ENCODE peak calls at places on chromosomes 16 and 17, in seven cellular contexts. L, T, F, E, V, A and W are unnamed samples.

GRCh38 chr16:69029121-69029520 is 76.3 kb upstream of the HAS3 start:
- DNase-seq in A (no peak), F (no peak), T (no peak), E (no peak), V (no peak), L (no peak), W (no peak)

GRCh38 chr17:45824901-45825492 is 19.7 kb upstream of the SPPL2C start:
- DNase-seq in F (no peak), V (no peak), E (no peak), L (no peak), A (no peak), T (no peak), W (no peak)

GRCh38 chr17:38590988-38591758 is 14.6 kb downstream of the SRCIN1 start:
- DNase-seq in A (no peak), E (no peak), L (no peak), F (peak; percentile 42), T (no peak), V (no peak), W (no peak)

GRCh38 chr17:17326275-17326875 is 23.2 kb downstream of the NT5M start:
- DNase-seq in F (no peak), V (no peak), E (no peak), A (no peak), T (no peak), L (no peak), W (peak; percentile 38)

GRCh38 chr16:2702871-2703745 is 16.9 kb downstream of the PRSS27 start:
- DNase-seq in V (no peak), F (no peak), T (no peak), L (no peak), A (no peak), E (no peak), W (no peak)

GRCh38 chr17:50100921-50101345 is 5.8 kb downstream of the PDK2 start:
- DNase-seq in V (no peak), A (no peak), T (no peak), E (no peak), L (no peak), F (no peak), W (peak; percentile 88)

GRCh38 chr16:58062821-58063220 is 37.3 kb downstream of the MMP15 start:
- DNase-seq in T (no peak), V (no peak), A (no peak), E (no peak), L (no peak), F (no peak), W (peak; percentile 58)

GRCh38 chr17:17536702-17537101 is 40.5 kb upstream of the RASD1 start:
- DNase-seq in V (no peak), F (no peak), T (no peak), L (no peak), E (no peak), A (no peak), W (no peak)

DNA sequence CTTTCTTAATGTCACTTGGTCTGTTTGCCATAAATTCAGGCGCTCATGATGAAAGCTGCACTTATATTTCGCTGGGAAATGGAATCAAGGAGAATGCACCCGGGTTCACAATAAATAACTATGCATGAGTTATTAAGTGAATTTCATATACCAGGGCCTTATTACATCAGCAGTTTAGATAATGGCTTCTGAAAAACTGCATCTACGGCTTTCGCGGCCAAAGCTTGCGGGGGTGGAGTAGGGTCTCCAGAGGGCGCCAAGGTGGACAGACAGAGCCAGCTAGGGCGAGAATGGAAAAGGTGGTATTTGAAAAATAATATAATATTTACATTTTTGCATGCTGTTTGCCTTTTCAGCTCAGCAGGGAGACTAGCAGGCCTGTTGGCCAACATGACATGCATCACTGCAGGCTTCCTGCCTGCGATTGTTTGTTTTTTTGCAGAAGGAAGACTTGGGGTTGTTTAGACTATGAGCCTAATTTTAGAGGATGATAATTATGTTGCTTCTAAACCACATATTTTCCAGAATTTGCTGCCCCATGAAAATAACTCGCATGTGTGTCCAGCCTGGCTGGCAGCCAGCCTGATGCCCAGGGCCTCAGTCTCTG is 173.8 kb upstream of the IRX3 start:
- DNase-seq in A (no peak), E (no peak), L (no peak), V (no peak), T (no peak), F (no peak), W (no peak)
- H3K27me3 ChIP-seq in A (no peaks in the 10 kb centered on the region), E (no peaks in the 10 kb centered on the region), L (no peaks in the 10 kb centered on the region), V (no peaks in the 10 kb centered on the region), T (peaks cover 6% of the 10 kb centered on the region), F (no peaks in the 10 kb centered on the region), W (no peaks in the 10 kb centered on the region)

GRCh38 chr17:4743898-4744297 is 4.2 kb upstream of the CXCL16 start:
- DNase-seq in V (no peak), T (no peak), A (no peak), L (no peak), F (no peak), E (no peak), W (no peak)

GRCh38 chr17:4741544-4741943 is 1.8 kb upstream of the CXCL16 start:
- DNase-seq in A (no peak), L (no peak), V (no peak), T (no peak), E (no peak), F (no peak), W (no peak)

GRCh38 chr17:4743216-4743615 is 3.5 kb upstream of the CXCL16 start:
- DNase-seq in E (no peak), L (no peak), V (no peak), T (no peak), A (no peak), F (no peak), W (no peak)

GRCh38 chr17:4742133-4742532 is 2.4 kb upstream of the CXCL16 start:
- DNase-seq in L (no peak), T (no peak), V (no peak), E (no peak), A (no peak), F (no peak), W (no peak)

GRCh38 chr17:4742629-4743028 is 2.9 kb upstream of the CXCL16 start:
- DNase-seq in F (no peak), E (no peak), A (no peak), T (no peak), V (peak; percentile 24), L (no peak), W (no peak)
- H3K27me3 ChIP-seq in F (no peaks in the 10 kb centered on the region), E (peaks cover 90% of the 10 kb centered on the region), A (peaks cover 34% of the 10 kb centered on the region), T (peaks cover 17% of the 10 kb centered on the region), V (peaks cover 88% of the 10 kb centered on the region), L (peaks cover 6% of the 10 kb centered on the region), W (peaks cover 89% of the 10 kb centered on the region)

GRCh38 chr17:4594406-4595349 is 10.3 kb downstream of the SMTNL2 start:
- DNase-seq in A (peak; percentile 79), T (peak; percentile 53), F (peak; percentile 38), V (no peak), L (no peak), E (no peak), W (peak; percentile 94)
- H3K27me3 ChIP-seq in A (no peaks in the 10 kb centered on the region), T (no peaks in the 10 kb centered on the region), F (no peaks in the 10 kb centered on the region), V (no peaks in the 10 kb centered on the region), L (no peaks in the 10 kb centered on the region), E (peaks cover 76% of the 10 kb centered on the region), W (no peaks in the 10 kb centered on the region)

GRCh38 chr17:57809879-57810278 is 40.0 kb downstream of the MRPS23 start:
- DNase-seq in F (no peak), T (no peak), E (no peak), A (no peak), V (peak; percentile 22), L (no peak), W (peak; percentile 23)
- H3K27me3 ChIP-seq in F (peaks cover 1% of the 10 kb centered on the region), T (peaks cover 16% of the 10 kb centered on the region), E (no peaks in the 10 kb centered on the region), A (no peaks in the 10 kb centered on the region), V (peaks cover 15% of the 10 kb centered on the region), L (peaks cover 28% of the 10 kb centered on the region), W (no peaks in the 10 kb centered on the region)

DNA sequence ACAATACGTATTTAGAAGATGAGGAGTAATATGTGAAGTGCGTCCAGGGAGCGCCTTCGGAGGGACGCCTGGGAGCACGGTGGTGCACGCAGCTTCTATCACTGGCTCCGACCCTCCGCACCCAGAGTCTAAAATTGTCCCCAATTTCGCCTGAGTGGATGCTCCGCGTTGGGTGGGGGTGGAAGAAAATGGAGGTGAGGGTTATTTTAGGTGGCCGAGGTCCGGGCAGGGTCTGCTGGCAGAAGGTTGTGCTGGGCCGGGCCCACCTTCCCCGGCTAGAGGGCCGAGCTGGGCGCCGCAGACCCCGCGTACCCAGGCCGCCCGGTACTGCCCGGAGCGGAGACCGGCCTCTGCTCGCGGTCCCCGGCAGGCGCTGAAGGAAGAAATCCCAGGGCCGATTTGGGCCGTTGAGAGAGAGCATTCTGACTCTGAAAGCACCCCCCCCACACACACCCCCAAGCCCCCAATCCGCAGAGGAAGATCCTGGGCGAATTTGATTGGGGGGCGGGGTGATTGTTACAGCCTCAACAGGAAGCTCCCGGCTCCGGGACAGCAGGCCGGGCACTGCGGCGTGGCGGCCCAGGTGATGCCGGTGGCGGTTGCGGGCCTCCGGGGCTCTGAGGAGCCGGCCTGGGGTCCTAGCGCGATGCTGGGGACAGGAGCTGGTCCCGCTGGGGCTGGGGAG is 3.1 kb downstream of the BAHCC1 start:
- DNase-seq in T (peak; percentile 55), E (no peak), L (no peak), V (peak; percentile 73), F (no peak), A (no peak), W (peak; percentile 89)
- H3K27me3 ChIP-seq in T (peaks cover 9% of the 10 kb centered on the region), E (no peaks in the 10 kb centered on the region), L (peaks cover 81% of the 10 kb centered on the region), V (no peaks in the 10 kb centered on the region), F (no peaks in the 10 kb centered on the region), A (peaks cover 42% of the 10 kb centered on the region), W (no peaks in the 10 kb centered on the region)

GRCh38 chr17:55663395-55663794 is 59.3 kb downstream of the TMEM100 start:
- DNase-seq in T (no peak), L (no peak), A (no peak), F (no peak), V (no peak), E (no peak), W (no peak)

GRCh38 chr17:55661359-55661758 is 61.3 kb downstream of the TMEM100 start:
- DNase-seq in A (no peak), E (no peak), L (no peak), T (no peak), F (no peak), V (no peak), W (no peak)

GRCh38 chr17:55664287-55664686 is 58.4 kb downstream of the TMEM100 start:
- DNase-seq in V (no peak), F (peak; percentile 7), T (no peak), E (no peak), L (no peak), A (no peak), W (no peak)

GRCh38 chr17:55660171-55660886 is 62.3 kb downstream of the TMEM100 start:
- DNase-seq in V (peak; percentile 35), F (no peak), A (no peak), T (no peak), L (no peak), E (no peak), W (no peak)

DNA sequence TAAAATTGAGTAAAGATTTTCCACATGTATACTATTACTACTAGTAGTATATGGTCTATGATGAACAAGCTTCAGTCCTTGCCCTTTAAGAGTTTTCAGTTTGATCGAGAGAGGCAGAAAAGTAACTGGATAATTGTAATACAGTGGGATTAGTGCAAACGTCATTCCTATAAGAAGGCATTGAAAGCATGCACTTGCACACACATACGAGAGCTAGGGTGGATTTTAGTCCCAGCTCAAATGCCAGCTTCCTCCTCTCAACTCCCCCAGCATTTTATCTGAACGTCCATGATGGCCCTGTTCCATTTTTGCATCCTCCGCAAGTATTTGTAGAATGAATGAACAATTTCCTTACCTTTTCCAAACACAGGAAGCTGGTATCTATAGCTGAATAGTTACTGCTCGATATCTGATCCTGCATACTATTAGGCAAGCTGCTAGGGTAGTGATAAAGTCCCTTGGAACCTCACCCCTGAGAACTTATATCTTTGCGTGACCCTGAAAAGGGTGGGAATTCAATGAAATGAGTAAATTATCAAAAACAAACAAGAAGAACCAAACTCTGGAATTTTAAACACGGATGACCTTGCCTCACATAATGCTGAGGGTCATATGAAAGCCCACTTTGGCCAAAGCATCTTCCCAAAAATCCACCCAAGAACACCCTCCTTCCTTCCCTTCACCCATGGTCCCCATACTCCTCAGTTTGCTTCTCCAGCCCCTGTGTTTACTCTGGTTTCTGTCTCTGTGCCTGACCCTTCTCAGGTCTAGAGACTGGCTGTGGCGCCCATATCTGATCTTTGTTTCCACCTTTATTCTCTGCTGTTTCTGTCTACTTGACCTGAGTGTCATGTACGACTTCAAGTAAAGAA is 60.5 kb downstream of the TMEM100 start:
- DNase-seq in E (no peak), L (no peak), T (no peak), A (no peak), V (no peak), F (no peak), W (no peak)
- H3K27me3 ChIP-seq in E (no peaks in the 10 kb centered on the region), L (no peaks in the 10 kb centered on the region), T (no peaks in the 10 kb centered on the region), A (no peaks in the 10 kb centered on the region), V (no peaks in the 10 kb centered on the region), F (no peaks in the 10 kb centered on the region), W (no peaks in the 10 kb centered on the region)